ENCODE peak calls at places on chromosomes 13 and 19, in eight cellular contexts. One of them, this sample, is unnamed.

GRCh38 chr13:28574617-28575142 is 79.8 kb upstream of the FLT1 start:
- DNase-seq in PC-3: peak; percentile 95
- DNase-seq in neural progenitor cell: no peak
- DNase-seq in HCT116: peak; percentile 95
- DNase-seq in GM23338: no peak
- DNase-seq in hepatocyte: peak; percentile 70
- DNase-seq in SK-N-SH: no peak
- DNase-seq in OCI-LY7: peak; percentile 13
- DNase-seq in this sample: peak; percentile 96

GRCh38 chr13:114019367-114019766 is 45.5 kb upstream of the C13orf46 start:
- DNase-seq in HCT116: peak; percentile 8
- DNase-seq in neural progenitor cell: peak; percentile 17
- DNase-seq in OCI-LY7: peak; percentile 75
- DNase-seq in GM23338: peak; percentile 47
- DNase-seq in PC-3: no peak
- DNase-seq in SK-N-SH: peak; percentile 79
- DNase-seq in hepatocyte: no peak
- DNase-seq in this sample: peak; percentile 44

GRCh38 chr13:27918918-27919255 is 913 bp upstream of the PDX1 start:
- DNase-seq in SK-N-SH: no peak
- DNase-seq in neural progenitor cell: no peak
- DNase-seq in OCI-LY7: no peak
- DNase-seq in hepatocyte: no peak
- DNase-seq in PC-3: no peak
- DNase-seq in HCT116: no peak
- DNase-seq in GM23338: peak; percentile 17
- DNase-seq in this sample: no peak

GRCh38 chr13:114155923-114156883 is 22.9 kb upstream of the CFAP97D2 start:
- DNase-seq in GM23338: no peak
- DNase-seq in OCI-LY7: no peak
- DNase-seq in hepatocyte: no peak
- DNase-seq in neural progenitor cell: no peak
- DNase-seq in PC-3: no peak
- DNase-seq in SK-N-SH: no peak
- DNase-seq in HCT116: no peak
- DNase-seq in this sample: no peak

GRCh38 chr19:49324801-49325491 is at the start of gene SLC6A16:
- DNase-seq in PC-3: no peak
- DNase-seq in hepatocyte: no peak
- DNase-seq in SK-N-SH: no peak
- DNase-seq in HCT116: no peak
- DNase-seq in neural progenitor cell: no peak
- DNase-seq in OCI-LY7: no peak
- DNase-seq in GM23338: no peak
- DNase-seq in this sample: no peak

GRCh38 chr19:23665651-23666410 is 21.2 kb downstream of the ZNF675 start:
- DNase-seq in neural progenitor cell: no peak
- DNase-seq in SK-N-SH: no peak
- DNase-seq in GM23338: peak; percentile 56
- DNase-seq in OCI-LY7: no peak
- DNase-seq in HCT116: no peak
- DNase-seq in PC-3: no peak
- DNase-seq in hepatocyte: no peak
- DNase-seq in this sample: no peak

GRCh38 chr19:47272448-47273312 is 2.0 kb upstream of the INAFM1 start:
- DNase-seq in GM23338: peak; percentile 50
- DNase-seq in neural progenitor cell: peak; percentile 63
- DNase-seq in SK-N-SH: no peak
- DNase-seq in hepatocyte: no peak
- DNase-seq in HCT116: no peak
- DNase-seq in OCI-LY7: no peak
- DNase-seq in PC-3: peak; percentile 7
- DNase-seq in this sample: peak; percentile 52

GRCh38 chr13:100815476-100816046 is 141.0 kb upstream of the TMTC4 start:
- DNase-seq in GM23338: peak; percentile 32
- DNase-seq in SK-N-SH: no peak
- DNase-seq in hepatocyte: no peak
- DNase-seq in PC-3: no peak
- DNase-seq in OCI-LY7: no peak
- DNase-seq in neural progenitor cell: no peak
- DNase-seq in HCT116: no peak
- DNase-seq in this sample: no peak

GRCh38 chr19:45016388-45017314 is 15.4 kb downstream of the RELB start:
- DNase-seq in SK-N-SH: peak; percentile 88
- DNase-seq in GM23338: peak; percentile 92
- DNase-seq in hepatocyte: peak; percentile 78
- DNase-seq in PC-3: peak; percentile 72
- DNase-seq in OCI-LY7: peak; percentile 99
- DNase-seq in HCT116: peak; percentile 42
- DNase-seq in neural progenitor cell: peak; percentile 79
- DNase-seq in this sample: peak; percentile 91

GRCh38 chr19:518292-519231 is 11.3 kb downstream of the TPGS1 start:
- DNase-seq in hepatocyte: peak; percentile 92
- DNase-seq in neural progenitor cell: peak; percentile 76
- DNase-seq in HCT116: no peak
- DNase-seq in GM23338: peak; percentile 87
- DNase-seq in SK-N-SH: no peak
- DNase-seq in PC-3: no peak
- DNase-seq in OCI-LY7: no peak
- DNase-seq in this sample: no peak

GRCh38 chr13:66665991-66666390 is 564.1 kb downstream of the PCDH9 start:
- DNase-seq in neural progenitor cell: peak; percentile 85
- DNase-seq in GM23338: peak; percentile 30
- DNase-seq in OCI-LY7: no peak
- DNase-seq in HCT116: no peak
- DNase-seq in PC-3: peak; percentile 33
- DNase-seq in hepatocyte: peak; percentile 67
- DNase-seq in SK-N-SH: peak; percentile 46
- DNase-seq in this sample: peak; percentile 12

GRCh38 chr19:19381007-19381926 is 24.2 kb upstream of the GATAD2A start:
- DNase-seq in GM23338: no peak
- DNase-seq in neural progenitor cell: no peak
- DNase-seq in hepatocyte: no peak
- DNase-seq in PC-3: peak; percentile 26
- DNase-seq in HCT116: no peak
- DNase-seq in SK-N-SH: no peak
- DNase-seq in OCI-LY7: peak; percentile 77
- DNase-seq in this sample: no peak

GRCh38 chr19:2111886-2112285 is 15.2 kb downstream of the IZUMO4 start:
- DNase-seq in hepatocyte: no peak
- DNase-seq in GM23338: no peak
- DNase-seq in PC-3: no peak
- DNase-seq in SK-N-SH: no peak
- DNase-seq in neural progenitor cell: no peak
- DNase-seq in OCI-LY7: no peak
- DNase-seq in HCT116: no peak
- DNase-seq in this sample: no peak

GRCh38 chr13:98150836-98151489 is 8.1 kb downstream of the FARP1 start:
- DNase-seq in OCI-LY7: no peak
- DNase-seq in SK-N-SH: no peak
- DNase-seq in PC-3: no peak
- DNase-seq in GM23338: no peak
- DNase-seq in hepatocyte: no peak
- DNase-seq in HCT116: no peak
- DNase-seq in neural progenitor cell: no peak
- DNase-seq in this sample: no peak

GRCh38 chr19:53055117-53055516 is 10.6 kb downstream of the ERVV-2 start:
- DNase-seq in HCT116: no peak
- DNase-seq in PC-3: peak; percentile 13
- DNase-seq in GM23338: no peak
- DNase-seq in hepatocyte: no peak
- DNase-seq in SK-N-SH: no peak
- DNase-seq in OCI-LY7: no peak
- DNase-seq in neural progenitor cell: no peak
- DNase-seq in this sample: no peak

DNA sequence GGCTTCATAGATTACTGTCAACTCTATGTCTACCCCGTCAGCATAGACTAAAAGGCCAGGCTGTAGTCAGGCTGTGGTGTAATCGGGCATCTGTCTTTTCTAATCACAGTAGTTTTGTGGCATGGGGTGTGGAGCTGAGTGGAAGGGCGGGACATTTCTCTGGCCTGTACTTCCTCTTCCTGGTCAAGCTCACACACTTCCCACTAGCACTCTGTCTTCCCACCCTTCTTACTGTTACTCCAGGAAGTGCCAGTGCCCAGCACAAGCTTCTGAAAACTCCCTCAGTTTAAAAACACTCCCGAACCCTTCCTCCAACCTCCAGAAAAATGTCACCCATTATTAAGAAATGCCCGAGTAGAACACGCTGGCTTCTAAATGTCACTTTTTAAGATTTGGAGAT is 229.8 kb downstream of the KLF5 start:
- DNase-seq in hepatocyte: no peak
- DNase-seq in HCT116: no peak
- DNase-seq in SK-N-SH: no peak
- DNase-seq in neural progenitor cell: no peak
- DNase-seq in GM23338: no peak
- DNase-seq in OCI-LY7: no peak
- DNase-seq in PC-3: no peak
- DNase-seq in this sample: no peak
- H3K27ac ChIP-seq in hepatocyte: no peak overlapping the region
- H3K27ac ChIP-seq in HCT116: no peak overlapping the region
- H3K27ac ChIP-seq in SK-N-SH: no peak overlapping the region
- H3K27ac ChIP-seq in neural progenitor cell: no peak overlapping the region
- H3K27ac ChIP-seq in GM23338: no peak overlapping the region
- H3K27ac ChIP-seq in OCI-LY7: no peak overlapping the region
- H3K27ac ChIP-seq in PC-3: no peak overlapping the region
- H3K27ac ChIP-seq in this sample: no peak overlapping the region

GRCh38 chr13:40149611-40150283 is 494.3 kb downstream of the COG6 start:
- DNase-seq in PC-3: peak; percentile 48
- DNase-seq in HCT116: no peak
- DNase-seq in SK-N-SH: no peak
- DNase-seq in neural progenitor cell: no peak
- DNase-seq in GM23338: no peak
- DNase-seq in OCI-LY7: no peak
- DNase-seq in hepatocyte: peak; percentile 54
- DNase-seq in this sample: peak; percentile 95

GRCh38 chr13:40155176-40155575 is 499.7 kb downstream of the COG6 start:
- DNase-seq in neural progenitor cell: peak; percentile 68
- DNase-seq in GM23338: no peak
- DNase-seq in HCT116: no peak
- DNase-seq in hepatocyte: no peak
- DNase-seq in SK-N-SH: no peak
- DNase-seq in PC-3: no peak
- DNase-seq in OCI-LY7: no peak
- DNase-seq in this sample: no peak

GRCh38 chr13:40152904-40153303 is 497.4 kb downstream of the COG6 start:
- DNase-seq in PC-3: no peak
- DNase-seq in HCT116: no peak
- DNase-seq in hepatocyte: no peak
- DNase-seq in OCI-LY7: no peak
- DNase-seq in GM23338: no peak
- DNase-seq in neural progenitor cell: no peak
- DNase-seq in SK-N-SH: no peak
- DNase-seq in this sample: no peak

GRCh38 chr13:40152145-40152544 is 496.7 kb downstream of the COG6 start:
- DNase-seq in SK-N-SH: no peak
- DNase-seq in OCI-LY7: no peak
- DNase-seq in HCT116: peak; percentile 54
- DNase-seq in PC-3: peak; percentile 67
- DNase-seq in hepatocyte: no peak
- DNase-seq in GM23338: no peak
- DNase-seq in neural progenitor cell: no peak
- DNase-seq in this sample: peak; percentile 89

GRCh38 chr13:40153516-40153915 is 498.1 kb downstream of the COG6 start:
- DNase-seq in SK-N-SH: no peak
- DNase-seq in GM23338: no peak
- DNase-seq in neural progenitor cell: no peak
- DNase-seq in PC-3: no peak
- DNase-seq in HCT116: no peak
- DNase-seq in OCI-LY7: no peak
- DNase-seq in hepatocyte: no peak
- DNase-seq in this sample: no peak
- TF ChIP-seq EZH2phosphoT487 in SK-N-SH: no peak
- TF ChIP-seq EZH2phosphoT487 in GM23338: no peak
- TF ChIP-seq EZH2phosphoT487 in neural progenitor cell: no peak
- TF ChIP-seq EZH2phosphoT487 in PC-3: no peak
- TF ChIP-seq EZH2phosphoT487 in HCT116: no peak
- TF ChIP-seq EZH2phosphoT487 in OCI-LY7: no peak
- TF ChIP-seq EZH2phosphoT487 in hepatocyte: no peak
- TF ChIP-seq EZH2phosphoT487 in this sample: no peak

DNA sequence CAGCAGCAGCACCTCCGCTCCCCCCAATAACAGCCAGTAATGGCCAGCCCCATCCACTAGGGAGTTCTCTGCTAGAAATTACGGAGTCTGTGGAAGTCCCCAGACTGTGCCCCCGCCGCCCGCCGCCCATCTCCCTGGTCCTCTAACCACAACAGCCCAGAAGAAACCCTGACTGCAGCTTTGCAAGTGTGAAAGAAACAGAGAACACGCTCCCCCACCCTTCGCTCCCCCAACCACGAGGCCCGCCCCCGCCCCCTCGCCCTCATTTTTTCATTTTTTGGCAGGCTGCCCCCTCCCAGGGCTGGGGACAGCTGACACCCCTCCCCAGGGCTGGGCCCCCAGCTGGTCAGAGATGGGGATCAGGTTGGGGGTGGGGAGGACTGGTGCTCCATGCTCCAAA is 29.6 kb upstream of the ASF1B start:
- DNase-seq in PC-3: no peak
- DNase-seq in GM23338: no peak
- DNase-seq in neural progenitor cell: no peak
- DNase-seq in hepatocyte: no peak
- DNase-seq in SK-N-SH: peak; percentile 36
- DNase-seq in OCI-LY7: no peak
- DNase-seq in HCT116: no peak
- DNase-seq in this sample: no peak
- H3K27ac ChIP-seq in PC-3: no peak overlapping the region
- H3K27ac ChIP-seq in GM23338: no peak overlapping the region
- H3K27ac ChIP-seq in neural progenitor cell: peak overlapping the region; percentile 63
- H3K27ac ChIP-seq in hepatocyte: peak overlapping the region; percentile 73
- H3K27ac ChIP-seq in SK-N-SH: no peak overlapping the region
- H3K27ac ChIP-seq in OCI-LY7: no peak overlapping the region
- H3K27ac ChIP-seq in HCT116: no peak overlapping the region
- H3K27ac ChIP-seq in this sample: no peak overlapping the region

GRCh38 chr13:20610006-20610405 is 43.0 kb downstream of the IFT88 start:
- DNase-seq in GM23338: peak; percentile 3
- DNase-seq in neural progenitor cell: no peak
- DNase-seq in PC-3: no peak
- DNase-seq in OCI-LY7: no peak
- DNase-seq in SK-N-SH: no peak
- DNase-seq in HCT116: no peak
- DNase-seq in hepatocyte: no peak
- DNase-seq in this sample: no peak
- TF ChIP-seq EZH2phosphoT487 in GM23338: no peak
- TF ChIP-seq EZH2phosphoT487 in neural progenitor cell: no peak
- TF ChIP-seq EZH2phosphoT487 in PC-3: no peak
- TF ChIP-seq EZH2phosphoT487 in OCI-LY7: no peak
- TF ChIP-seq EZH2phosphoT487 in SK-N-SH: no peak
- TF ChIP-seq EZH2phosphoT487 in HCT116: no peak
- TF ChIP-seq EZH2phosphoT487 in hepatocyte: no peak
- TF ChIP-seq EZH2phosphoT487 in this sample: no peak

This sample was measured in GM23248.